ENCODE peak calls at places on chromosomes 5 and 9, in four cellular contexts. T is GM12878, E is HepG2, F is K562. M is an unnamed sample.

GRCh38 chr9:78235296-78235770 is 542 bp upstream of the CEP78 start:
- DNase-seq in T (no peak), E (no peak), F (no peak), M (peak; percentile 17)

GRCh38 chr5:16160706-16161105 is 18.9 kb downstream of the MARCHF11 start:
- DNase-seq in T (peak; percentile 2), E (peak; percentile 60), F (peak; percentile 61), M (no peak)

GRCh38 chr5:12691330-12691729 is 787.1 kb upstream of the CTNND2 start:
- DNase-seq in T (no peak), E (no peak), F (no peak), M (no peak)

GRCh38 chr5:25028994-25029393 is 384.2 kb upstream of the CDH10 start:
- DNase-seq in T (no peak), E (no peak), F (no peak), M (no peak)

GRCh38 chr9:114792396-114792795 is 13.4 kb downstream of the TNFSF15 start:
- DNase-seq in T (no peak), E (no peak), F (no peak), M (no peak)

GRCh38 chr5:56302027-56302426 is 68.9 kb upstream of the ANKRD55 start:
- DNase-seq in T (no peak), E (peak; percentile 17), F (no peak), M (no peak)

GRCh38 chr5:154945695-154946301 is 4.9 kb downstream of the MRPL22 start:
- DNase-seq in T (no peak), E (no peak), F (no peak), M (peak; percentile 31)

GRCh38 chr5:109313123-109313522 is 96.7 kb downstream of the PJA2 start:
- DNase-seq in T (no peak), E (no peak), F (no peak), M (no peak)

GRCh38 chr9:132559711-132560110 is 22.7 kb upstream of the BARHL1 start:
- DNase-seq in T (no peak), E (no peak), F (no peak), M (no peak)

GRCh38 chr9:121557581-121558422 is 58.2 kb upstream of the GGTA1 start:
- DNase-seq in T (peak; percentile 25), E (no peak), F (no peak), M (no peak)

GRCh38 chr9:79686381-79687130 is 114.8 kb downstream of the TLE4 start:
- DNase-seq in T (no peak), E (no peak), F (no peak), M (no peak)

GRCh38 chr5:165928971-165929370 is 2362.5 kb upstream of the WWC1 start:
- DNase-seq in T (no peak), E (no peak), F (no peak), M (no peak)

GRCh38 chr9:126957687-126958053 is 43.1 kb downstream of the RALGPS1 start:
- DNase-seq in T (no peak), E (no peak), F (no peak), M (no peak)

GRCh38 chr5:67233075-67233474 is 36.5 kb upstream of the CD180 start:
- DNase-seq in T (no peak), E (no peak), F (no peak), M (no peak)

DNA sequence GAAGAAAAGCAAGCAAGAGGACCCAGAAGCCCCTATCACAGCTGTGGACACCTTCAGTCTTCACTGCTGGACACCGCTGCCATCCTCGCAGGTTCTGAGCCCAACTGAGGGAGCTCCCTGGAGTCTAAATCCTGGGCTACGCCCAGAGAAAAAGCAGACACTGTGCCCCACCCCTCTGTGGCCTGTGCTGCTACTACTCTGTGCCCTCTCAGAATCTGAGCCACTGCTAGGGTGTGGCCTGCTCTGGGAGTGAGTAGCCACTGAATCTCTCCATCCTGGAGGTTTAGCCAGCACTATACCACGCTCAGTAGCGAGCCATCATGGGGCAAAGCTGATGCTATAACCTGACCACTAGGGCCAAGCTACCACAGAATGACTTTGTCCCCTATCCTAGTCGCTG is 338.2 kb downstream of the NPR3 start:
- DNase-seq in T (no peak), E (no peak), F (no peak), M (no peak)
- TF ChIP-seq FOXM1 in T (no peak), E (no peak), F (no peak), M (no peak)

DNA sequence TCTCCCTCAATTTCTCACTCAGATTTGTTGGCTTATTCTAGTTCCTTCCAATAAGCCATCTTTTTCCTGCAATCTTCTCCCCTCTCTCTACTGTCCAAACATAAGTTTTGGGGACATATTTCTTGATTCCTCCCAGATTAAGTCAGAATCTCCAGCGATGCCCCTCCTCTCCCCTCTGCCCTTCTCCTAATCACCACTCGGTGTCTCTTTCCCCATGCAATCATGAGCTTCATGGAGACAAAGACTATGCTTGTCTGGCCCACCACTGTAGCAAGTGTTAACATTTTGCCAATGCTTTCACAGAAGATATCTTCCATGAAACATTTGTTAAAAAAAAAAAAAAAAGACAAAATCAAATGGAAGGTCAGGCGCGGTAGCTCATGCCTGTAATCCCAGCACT is 42.4 kb downstream of the PDE6A start:
- DNase-seq in T (no peak), E (no peak), F (no peak), M (peak; percentile 24)
- TF ChIP-seq MAX in T (no peak), E (no peak), F (no peak), M (no peak)

GRCh38 chr5:95591490-95591901 is 28.4 kb upstream of the GPR150 start:
- DNase-seq in T (no peak), E (peak; percentile 20), F (no peak), M (no peak)
- TF ChIP-seq FOXM1 in T (no peak), E (no peak), F (no peak), M (no peak)

DNA sequence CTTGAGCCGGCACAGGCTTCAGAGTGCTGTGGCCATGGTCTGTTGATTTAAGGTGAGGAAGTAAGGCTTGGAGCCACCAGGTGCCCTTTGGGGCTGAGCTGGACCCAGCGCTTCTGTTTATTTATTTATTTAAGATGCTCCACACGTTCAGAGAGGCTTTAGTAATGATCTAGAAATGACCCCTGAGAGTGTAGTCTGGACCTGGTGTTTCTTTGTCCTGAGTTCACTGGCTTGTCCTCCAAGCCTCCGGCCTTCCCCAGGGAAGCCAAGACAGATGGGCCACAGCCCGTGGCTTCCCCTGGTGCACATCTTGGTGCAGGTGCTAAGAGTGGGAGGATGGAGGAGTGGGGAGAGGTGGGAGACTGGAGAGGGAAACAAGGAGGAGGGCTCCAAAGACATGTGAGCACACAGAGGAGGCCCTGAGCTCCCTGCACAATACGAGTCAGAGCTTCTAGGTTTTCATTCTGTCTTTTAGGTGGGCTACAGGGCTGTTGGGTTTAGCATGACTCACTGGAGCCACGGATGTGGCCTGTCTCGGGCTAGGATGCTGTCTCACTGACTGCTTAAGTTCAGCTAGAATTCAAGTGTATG is 56.9 kb downstream of the AHRR start:
- DNase-seq in T (no peak), E (no peak), F (no peak), M (peak; percentile 4)
- TF ChIP-seq MAX in T (no peak), E (no peak), F (no peak), M (no peak)

DNA sequence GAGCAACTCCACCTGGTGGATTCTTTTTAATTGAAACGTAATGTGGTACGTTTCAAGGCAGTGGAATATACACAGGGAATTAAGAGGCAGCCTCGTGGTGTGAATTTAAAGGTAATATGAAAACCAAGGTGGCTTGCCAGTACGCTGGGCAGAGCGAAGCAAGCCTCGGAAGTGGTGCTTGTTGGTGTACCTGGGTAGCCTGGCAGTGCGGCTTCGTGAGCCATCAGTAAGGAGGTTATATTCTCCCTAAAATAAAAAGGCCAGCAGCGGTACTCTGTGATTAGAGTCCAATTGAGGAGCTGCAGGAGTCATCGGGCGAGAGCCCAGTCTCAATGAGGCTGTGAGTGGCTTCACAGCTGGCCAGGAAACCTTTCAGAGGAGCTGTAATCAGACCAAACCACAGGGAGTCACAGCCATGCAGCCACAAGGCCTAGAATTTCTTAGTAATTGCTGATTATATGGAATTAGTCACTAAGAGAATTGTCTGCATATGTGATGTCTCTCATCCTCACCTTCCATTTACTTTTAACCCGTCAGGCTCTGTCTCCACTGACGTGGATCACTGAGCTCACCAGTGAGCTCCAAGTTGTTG is 57.7 kb downstream of the DCP2 start:
- DNase-seq in T (no peak), E (no peak), F (no peak), M (no peak)
- TF ChIP-seq FOXM1 in T (no peak), E (no peak), F (no peak), M (no peak)

GRCh38 chr9:87517732-87518131 is 20.1 kb downstream of the DAPK1 start:
- DNase-seq in T (no peak), E (no peak), F (no peak), M (no peak)

GRCh38 chr9:87515588-87516221 is 18.0 kb downstream of the DAPK1 start:
- DNase-seq in T (no peak), E (no peak), F (peak; percentile 55), M (no peak)

GRCh38 chr9:87516931-87517300 is 19.2 kb downstream of the DAPK1 start:
- DNase-seq in T (no peak), E (no peak), F (no peak), M (no peak)

GRCh38 chr9:87515086-87515485 is 17.4 kb downstream of the DAPK1 start:
- DNase-seq in T (no peak), E (no peak), F (no peak), M (no peak)

GRCh38 chr9:87516222-87516930 is 18.7 kb downstream of the DAPK1 start:
- DNase-seq in T (no peak), E (peak; percentile 41), F (peak; percentile 53), M (no peak)
- TF ChIP-seq MAX in T (no peak), E (no peak), F (peak; percentile 39), M (no peak)

DNA sequence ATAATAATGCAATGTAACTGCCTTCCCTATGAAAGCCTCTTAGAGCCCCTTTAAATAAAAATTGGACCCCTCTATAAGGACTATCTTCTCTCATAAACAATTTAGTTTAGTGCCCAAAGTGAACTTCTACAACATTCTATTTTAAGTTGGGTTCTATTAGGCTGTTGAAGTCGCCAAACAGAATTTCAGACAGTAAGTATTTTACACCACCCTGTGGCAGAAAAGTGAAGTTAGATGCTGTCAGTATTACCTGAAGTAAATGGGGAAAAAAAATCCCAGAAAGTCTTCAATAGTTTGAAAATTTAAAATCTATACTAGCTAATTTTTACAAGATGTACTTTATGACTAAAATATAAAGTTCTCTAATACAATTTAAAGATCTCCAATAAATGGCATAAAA is 29.5 kb downstream of the CAAP1 start:
- DNase-seq in T (no peak), E (peak; percentile 5), F (no peak), M (peak; percentile 6)
- TF ChIP-seq FOXM1 in T (no peak), E (no peak), F (no peak), M (no peak)

GRCh38 chr9:36961051-36961450 is 73.0 kb downstream of the PAX5 start:
- DNase-seq in T (no peak), E (no peak), F (no peak), M (no peak)
- TF ChIP-seq MAX in T (no peak), E (no peak), F (no peak), M (no peak)

GRCh38 chr5:91065541-91065940 is 317.6 kb downstream of the ARRDC3 start:
- DNase-seq in T (no peak), E (no peak), F (no peak), M (no peak)
- TF ChIP-seq FOXM1 in T (no peak), E (no peak), F (no peak), M (no peak)

GRCh38 chr5:133297293-133297692 is 245.5 kb downstream of the HSPA4 start:
- DNase-seq in T (no peak), E (no peak), F (no peak), M (no peak)

GRCh38 chr5:133296624-133297023 is 244.8 kb downstream of the HSPA4 start:
- DNase-seq in T (no peak), E (no peak), F (no peak), M (no peak)

GRCh38 chr5:133294380-133294779 is 242.6 kb downstream of the HSPA4 start:
- DNase-seq in T (no peak), E (no peak), F (no peak), M (no peak)

GRCh38 chr5:133293953-133294352 is 242.1 kb downstream of the HSPA4 start:
- DNase-seq in T (no peak), E (no peak), F (no peak), M (no peak)

GRCh38 chr5:133295520-133295919 is 243.7 kb downstream of the HSPA4 start:
- DNase-seq in T (no peak), E (no peak), F (no peak), M (no peak)
- TF ChIP-seq MAX in T (no peak), E (no peak), F (no peak), M (no peak)

M was measured in SK-N-SH.